ENCODE peak calls at places on chromosomes 1 and 21, in four cellular contexts. R, H, L and P are unnamed samples. For H3K4me1, the result is how much of the 10 kb centered on the place peaks cover.

GRCh38 chr1:206489980-206490534 is 17.3 kb upstream of the RASSF5 start:
- DNase-seq in H (no peak), L (peak), R (peak), P (no peak)

GRCh38 chr1:28577052-28577678 is 14.9 kb upstream of the RAB42 start:
- DNase-seq in R (no peak), H (no peak), L (no peak), P (no peak)

GRCh38 chr1:41622859-41623732 is 138.6 kb upstream of the EDN2 start:
- DNase-seq in R (no peak), H (no peak), L (no peak), P (no peak)

GRCh38 chr1:153355445-153356071 is 2.1 kb upstream of the S100A9 start:
- DNase-seq in L (peak), H (no peak), R (peak), P (no peak)

GRCh38 chr1:201279313-201279712 is 4.0 kb upstream of the PKP1 start:
- DNase-seq in R (no peak), H (no peak), L (no peak), P (no peak)

GRCh38 chr1:11550664-11551283 is 71.8 kb downstream of the DISP3 start:
- DNase-seq in L (no peak), H (no peak), R (no peak), P (no peak)

GRCh38 chr1:155651861-155652661 is 36.5 kb downstream of the YY1AP1 start:
- DNase-seq in L (no peak), H (peak), R (no peak), P (no peak)

GRCh38 chr1:174052621-174053020 is 30.5 kb upstream of the RC3H1 start:
- DNase-seq in L (no peak), H (no peak), R (no peak), P (no peak)

GRCh38 chr1:23469372-23469982 is 14.5 kb downstream of the ASAP3 start:
- DNase-seq in H (no peak), L (no peak), R (no peak), P (no peak)

GRCh38 chr1:14929547-14930223 is 223.9 kb upstream of the TMEM51 start:
- DNase-seq in L (no peak), H (no peak), R (no peak), P (no peak)

GRCh38 chr1:9843576-9843945 is 19.8 kb upstream of the CLSTN1 start:
- DNase-seq in R (no peak), H (no peak), L (no peak), P (no peak)

GRCh38 chr1:95021085-95021484 is 51.7 kb downstream of the ALG14 start:
- DNase-seq in H (no peak), L (no peak), R (no peak), P (no peak)

GRCh38 chr1:52153898-52154297 is 12.0 kb downstream of the ZFYVE9 start:
- DNase-seq in R (no peak), H (no peak), L (no peak), P (no peak)

GRCh38 chr1:93845554-93846150 is 33.4 kb downstream of the DNTTIP2 start:
- DNase-seq in L (no peak), R (no peak), H (peak), P (no peak)

GRCh38 chr1:92134331-92134730 is 54.2 kb downstream of the BTBD8 start:
- DNase-seq in H (no peak), R (no peak), L (no peak), P (no peak)

GRCh38 chr1:232589809-232590741 is 39.9 kb downstream of the SIPA1L2 start:
- DNase-seq in R (no peak), H (no peak), L (no peak), P (no peak)

GRCh38 chr1:7535934-7536878 is 234.9 kb upstream of the VAMP3 start:
- DNase-seq in R (peak), H (no peak), L (no peak), P (no peak)

GRCh38 chr1:37945743-37946702 is 830 bp downstream of the INPP5B start:
- DNase-seq in L (peak), R (peak), H (no peak), P (no peak)

GRCh38 chr1:58739851-58740466 is 40.1 kb upstream of the MYSM1 start:
- DNase-seq in R (no peak), H (no peak), L (no peak), P (no peak)

GRCh38 chr1:196438324-196438723 is 169.9 kb downstream of the KCNT2 start:
- DNase-seq in H (no peak), R (no peak), L (no peak), P (no peak)

GRCh38 chr1:204426035-204426436 is 14.4 kb upstream of the PPP1R15B start:
- DNase-seq in H (no peak), L (peak), R (peak), P (no peak)

GRCh38 chr1:25836695-25837094 is 16.9 kb downstream of the MTFR1L start:
- DNase-seq in R (no peak), L (no peak), H (no peak), P (no peak)

GRCh38 chr1:101506541-101507164 is 269.8 kb downstream of the S1PR1 start:
- DNase-seq in H (no peak), R (no peak), L (no peak), P (no peak)

GRCh38 chr1:177343445-177343844 is 172.7 kb downstream of the BRINP2 start:
- DNase-seq in L (no peak), H (no peak), R (no peak), P (no peak)

GRCh38 chr1:220339581-220339980 is 67.3 kb upstream of the RAB3GAP2 start:
- DNase-seq in H (no peak), L (no peak), R (no peak), P (no peak)

GRCh38 chr1:173302890-173303829 is 96.0 kb upstream of the TNFSF4 start:
- DNase-seq in R (no peak), L (no peak), H (no peak), P (no peak)

GRCh38 chr1:117205368-117205767 is 5.4 kb downstream of the VTCN1 start:
- DNase-seq in R (no peak), L (no peak), H (peak), P (no peak)

GRCh38 chr1:232012773-232013386 is 386.3 kb downstream of the DISC1 start:
- DNase-seq in R (no peak), L (peak), H (no peak), P (no peak)

GRCh38 chr21:14878971-14879370 is 185.8 kb downstream of the NRIP1 start:
- DNase-seq in R (no peak), L (no peak), H (peak), P (no peak)

GRCh38 chr1:40673452-40673851 is 8.0 kb upstream of the RIMS3 start:
- DNase-seq in L (no peak), R (no peak), H (no peak), P (no peak)

GRCh38 chr1:180198186-180198585 is 31.9 kb upstream of the LHX4 start:
- DNase-seq in H (peak), L (no peak), R (no peak), P (no peak)

GRCh38 chr1:244280859-244281258 is 170.8 kb downstream of the ADSS2 start:
- DNase-seq in L (no peak), H (no peak), R (no peak), P (no peak)

GRCh38 chr1:26471201-26471497 is 1.1 kb upstream of the HMGN2 start:
- DNase-seq in R (no peak), L (no peak), H (no peak), P (no peak)

GRCh38 chr1:178531897-178532296 is 19.0 kb downstream of the TEX35 start:
- DNase-seq in L (no peak), R (no peak), H (no peak), P (no peak)

GRCh38 chr1:161227196-161227871 is 1.5 kb downstream of the TOMM40L start:
- DNase-seq in H (peak), R (peak), L (peak), P (peak)

GRCh38 chr1:29825941-29826415 is 589.7 kb downstream of the PTPRU start:
- DNase-seq in H (no peak), R (no peak), L (no peak), P (no peak)

GRCh38 chr1:175479521-175480342 is 263.7 kb downstream of the TNR start:
- DNase-seq in H (no peak), L (no peak), R (no peak), P (no peak)

DNA sequence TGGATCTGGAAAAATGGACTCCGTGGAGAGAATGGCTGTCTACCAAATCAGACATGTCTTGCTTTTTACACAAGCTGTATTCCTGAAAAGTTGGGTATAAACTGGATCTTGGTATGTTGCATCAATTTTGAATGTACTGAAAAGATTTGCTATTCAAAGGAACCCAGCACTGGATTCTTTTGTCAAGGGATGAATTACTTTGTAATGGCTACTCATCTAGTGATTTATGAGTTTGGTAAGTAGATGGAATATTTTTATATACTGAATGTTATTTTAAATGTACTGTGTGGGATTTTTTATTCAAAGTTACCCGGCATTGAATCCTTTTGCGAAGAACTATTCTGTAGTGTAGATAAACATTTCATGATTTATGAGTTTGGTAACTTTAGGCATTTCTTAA is 78.8 kb downstream of the DDR2 start:
- DNase-seq in H (no peak), L (no peak), R (no peak), P (no peak)
- H3K4me1 ChIP-seq in H (under half), L (under half), R (under half), P (under half)

DNA sequence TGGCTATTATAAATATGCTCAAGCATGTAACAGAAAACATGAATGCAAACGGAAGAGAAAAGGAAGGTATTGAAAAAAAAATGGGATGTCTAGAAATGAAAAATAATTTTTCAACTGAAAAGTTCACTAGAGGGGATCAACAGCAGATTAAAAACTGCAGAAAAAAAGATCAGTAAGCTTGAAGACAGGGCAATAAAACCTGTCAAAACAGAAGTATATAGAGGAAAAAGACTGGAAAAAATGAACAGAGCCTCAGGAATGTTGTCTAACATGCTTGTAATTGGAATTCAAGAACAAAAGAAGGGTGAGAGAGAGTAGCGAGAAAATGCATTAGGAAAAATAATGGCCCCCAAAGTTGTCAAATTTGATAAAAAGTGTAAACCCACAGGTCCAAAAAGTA is 29.6 kb downstream of the CRYAA start:
- DNase-seq in L (no peak), R (no peak), H (peak), P (no peak)
- H3K27ac ChIP-seq in L (no peak), R (no peak), H (peak), P (no peak)

GRCh38 chr1:234617135-234617985 is 7.4 kb upstream of the IRF2BP2 start:
- DNase-seq in L (peak), H (no peak), R (no peak), P (no peak)
- H3K4me1 ChIP-seq in L (half or more), H (half or more), R (under half), P (under half)

GRCh38 chr1:16386454-16387113 is 19.5 kb downstream of the SZRD1 start:
- DNase-seq in L (no peak), H (peak), R (no peak), P (no peak)

GRCh38 chr1:16383917-16384316 is 16.9 kb downstream of the SZRD1 start:
- DNase-seq in H (no peak), R (no peak), L (no peak), P (no peak)

GRCh38 chr1:16391408-16391807 is 24.4 kb downstream of the SZRD1 start:
- DNase-seq in H (no peak), L (no peak), R (no peak), P (no peak)

GRCh38 chr1:16385659-16386453 is 18.8 kb downstream of the SZRD1 start:
- DNase-seq in L (no peak), H (no peak), R (no peak), P (no peak)

DNA sequence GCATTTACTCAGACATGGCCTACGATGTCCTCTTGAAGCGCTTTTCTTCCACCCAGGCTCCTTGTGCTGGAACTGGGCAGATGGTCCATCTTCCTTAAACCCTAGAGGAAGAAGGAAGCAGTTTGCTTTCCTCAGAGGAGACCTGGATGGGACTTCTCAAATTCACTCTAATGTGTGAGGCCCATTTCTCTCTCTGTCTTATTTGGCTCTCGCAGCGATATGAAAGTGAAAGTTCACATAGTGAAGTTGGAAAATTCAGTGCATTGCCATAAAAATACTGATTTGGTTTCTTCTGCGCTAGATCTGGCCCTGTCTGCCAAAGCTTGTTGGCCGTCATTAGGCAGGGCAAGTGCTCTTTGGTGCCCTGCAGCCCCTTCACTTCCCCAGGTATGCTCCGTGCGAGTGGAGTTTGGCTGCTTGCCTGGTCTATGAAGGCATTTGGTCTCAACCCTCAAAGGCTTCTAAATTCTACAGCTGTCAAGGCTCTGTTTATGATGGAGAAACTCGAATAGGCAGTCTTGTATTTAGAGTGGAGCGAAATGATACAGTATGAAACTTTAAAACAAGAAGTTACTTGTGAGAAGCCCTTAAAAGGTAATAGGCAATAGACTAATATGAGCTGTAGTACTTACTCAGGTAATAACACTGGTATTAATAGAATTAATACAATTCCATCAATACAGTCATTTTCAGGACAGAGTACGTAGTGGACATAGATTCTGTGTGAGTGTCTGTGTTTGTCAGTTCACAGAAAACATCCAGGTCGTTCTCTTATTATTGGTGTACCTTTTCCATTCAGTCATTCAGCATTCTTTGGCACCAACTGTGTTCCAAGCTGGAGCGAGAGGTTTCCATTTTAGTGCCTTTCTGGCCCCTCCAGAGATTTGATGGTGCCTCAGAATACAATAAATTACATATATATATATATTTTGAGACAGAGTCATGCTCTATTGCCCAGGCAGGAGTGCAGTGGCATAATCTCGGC is 20.5 kb downstream of the SZRD1 start:
- DNase-seq in H (no peak), L (no peak), R (no peak), P (no peak)
- H3K27ac ChIP-seq in H (no peak), L (peak), R (peak), P (peak)

DNA sequence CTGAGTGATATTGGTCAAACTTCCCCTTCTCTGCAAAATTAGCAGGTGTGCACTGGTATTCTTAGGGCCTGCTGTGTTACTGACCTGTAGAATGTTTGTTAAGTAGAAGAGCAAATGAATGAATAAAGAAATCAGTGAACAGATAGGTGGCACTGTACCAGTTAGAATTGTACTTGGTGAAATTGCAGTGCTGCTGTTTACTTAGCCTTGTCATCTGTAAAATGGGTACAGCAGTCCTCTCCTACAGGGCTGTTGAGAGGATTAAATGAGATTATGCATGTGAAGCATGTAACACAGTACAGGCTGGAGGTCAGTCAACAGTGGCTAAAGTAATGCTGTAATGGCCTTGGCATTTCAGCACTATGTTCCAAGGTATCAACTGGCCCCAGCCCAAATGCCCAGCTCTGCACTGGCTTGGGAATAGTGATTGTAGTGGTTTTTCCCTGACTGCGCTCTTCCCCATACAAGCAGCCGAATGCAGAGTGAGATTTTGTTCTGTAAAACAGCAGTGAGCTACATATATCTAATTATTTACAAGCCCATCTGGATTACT is 10.5 kb downstream of the VANGL1 start:
- DNase-seq in L (no peak), H (no peak), R (no peak), P (no peak)
- H3K4me1 ChIP-seq in L (under half), H (under half), R (under half), P (under half)

GRCh38 chr21:38992737-38993136 is 187.0 kb downstream of the ETS2 start:
- DNase-seq in L (no peak), H (no peak), R (no peak), P (no peak)

GRCh38 chr21:38988211-38989096 is 182.7 kb downstream of the ETS2 start:
- DNase-seq in L (no peak), H (no peak), R (no peak), P (no peak)

GRCh38 chr21:38989745-38990423 is 184.2 kb downstream of the ETS2 start:
- DNase-seq in R (no peak), L (no peak), H (peak), P (no peak)

GRCh38 chr21:38989097-38989744 is 183.5 kb downstream of the ETS2 start:
- DNase-seq in H (no peak), L (no peak), R (no peak), P (no peak)

DNA sequence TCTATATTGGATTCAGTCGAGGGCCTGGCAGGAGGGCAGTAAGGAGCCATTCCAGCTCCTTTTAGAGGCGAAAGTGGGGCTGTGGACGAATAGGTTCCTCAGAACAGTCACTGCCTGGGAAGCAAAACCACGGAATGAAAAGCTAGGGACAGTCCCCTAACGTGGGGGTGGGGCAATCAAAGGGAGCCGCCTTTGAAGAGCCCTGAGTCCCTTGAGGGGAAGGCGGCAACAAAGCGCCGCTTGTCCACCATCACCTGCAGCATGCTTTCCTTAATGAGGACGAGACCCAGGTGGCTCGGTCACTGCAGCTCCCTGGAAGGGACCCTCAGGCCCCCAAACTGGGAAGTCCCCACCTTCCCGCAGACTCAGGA is 184.7 kb downstream of the ETS2 start:
- DNase-seq in R (no peak), L (no peak), H (no peak), P (no peak)
- H3K27ac ChIP-seq in R (peak), L (peak), H (peak), P (no peak)